ENCODE peak calls at places on chromosomes 2 and 18, in seven cellular contexts. U is brain microvascular endothelial cell; K is CD4-positive, alpha-beta T cell; M is uterus; C is Panc1; Q is HL-60; I is fibroblast of lung. O is an unnamed sample.

GRCh38 chr2:133986076-133986837 is 267.6 kb upstream of the MGAT5 start:
- DNase-seq in C (no peak), I (peak; percentile 64), M (no peak), U (peak; percentile 47), Q (no peak), K (no peak), O (no peak)

GRCh38 chr2:193518061-193518817 is 1323.5 kb upstream of the TMEFF2 start:
- DNase-seq in I (peak; percentile 93), C (no peak), U (peak; percentile 12), M (no peak), Q (no peak), K (no peak), O (no peak)

GRCh38 chr2:100610381-100610831 is 47.6 kb downstream of the PDCL3 start:
- DNase-seq in I (peak; percentile 38), M (peak; percentile 77), U (peak; percentile 75), C (peak; percentile 38), Q (no peak), K (peak; percentile 86), O (peak; percentile 60)

GRCh38 chr2:18559531-18559930 is 922 bp downstream of the RDH14 start:
- DNase-seq in U (no peak), M (no peak), K (no peak), Q (no peak), C (no peak), I (no peak), O (no peak)

GRCh38 chr18:2002178-2002577 is 569.1 kb downstream of the METTL4 start:
- DNase-seq in Q (no peak), M (no peak), K (no peak), I (no peak), U (no peak), C (no peak), O (no peak)

GRCh38 chr2:80638759-80639158 is 334.2 kb upstream of the LRRTM1 start:
- DNase-seq in U (no peak), Q (no peak), C (no peak), I (no peak), M (no peak), K (no peak), O (no peak)

GRCh38 chr2:235539773-235540172 is 45.9 kb downstream of the AGAP1 start:
- DNase-seq in M (no peak), K (no peak), Q (no peak), U (no peak), C (no peak), I (no peak), O (no peak)

GRCh38 chr2:231144896-231145295 is 20.1 kb upstream of the HTR2B start:
- DNase-seq in K (no peak), I (no peak), M (no peak), U (no peak), Q (no peak), C (no peak), O (no peak)

GRCh38 chr18:45837283-45838070 is 12.0 kb downstream of the SIGLEC15 start:
- DNase-seq in K (no peak), C (no peak), Q (peak; percentile 68), U (no peak), I (peak; percentile 58), M (no peak), O (no peak)

GRCh38 chr18:35174093-35174731 is 66.6 kb upstream of the ZNF397 start:
- DNase-seq in U (no peak), I (no peak), K (no peak), C (no peak), Q (peak; percentile 90), M (no peak), O (no peak)

GRCh38 chr2:45879936-45880335 is 228.5 kb downstream of the PRKCE start:
- DNase-seq in I (no peak), U (no peak), M (no peak), Q (no peak), K (no peak), C (no peak), O (no peak)

GRCh38 chr2:37886745-37887144 is 38.3 kb upstream of the RMDN2 start:
- DNase-seq in U (peak; percentile 60), Q (no peak), C (no peak), M (no peak), K (no peak), I (peak; percentile 99), O (no peak)

GRCh38 chr2:3403587-3404334 is 24.3 kb downstream of the TRAPPC12 start:
- DNase-seq in M (no peak), K (no peak), U (no peak), Q (no peak), I (no peak), C (no peak), O (no peak)

GRCh38 chr2:3396920-3397559 is 17.5 kb downstream of the TRAPPC12 start:
- DNase-seq in I (no peak), U (no peak), C (no peak), K (no peak), M (no peak), Q (no peak), O (no peak)

GRCh38 chr2:3399403-3399802 is 19.9 kb downstream of the TRAPPC12 start:
- DNase-seq in I (no peak), C (no peak), U (no peak), Q (no peak), K (no peak), M (no peak), O (no peak)

GRCh38 chr2:3398837-3399236 is 19.3 kb downstream of the TRAPPC12 start:
- DNase-seq in K (no peak), M (no peak), U (no peak), C (no peak), I (no peak), Q (no peak), O (no peak)

GRCh38 chr2:3399829-3400228 is 20.3 kb downstream of the TRAPPC12 start:
- DNase-seq in I (no peak), K (no peak), U (no peak), M (peak; percentile 39), C (no peak), Q (no peak), O (peak; percentile 86)
- H3K27ac ChIP-seq in I (no peak overlapping the region), K (no peak overlapping the region), U (no peak overlapping the region), M (no peak overlapping the region), C (no peak overlapping the region), Q (no peak overlapping the region), O (peak overlapping the region; percentile 51)

DNA sequence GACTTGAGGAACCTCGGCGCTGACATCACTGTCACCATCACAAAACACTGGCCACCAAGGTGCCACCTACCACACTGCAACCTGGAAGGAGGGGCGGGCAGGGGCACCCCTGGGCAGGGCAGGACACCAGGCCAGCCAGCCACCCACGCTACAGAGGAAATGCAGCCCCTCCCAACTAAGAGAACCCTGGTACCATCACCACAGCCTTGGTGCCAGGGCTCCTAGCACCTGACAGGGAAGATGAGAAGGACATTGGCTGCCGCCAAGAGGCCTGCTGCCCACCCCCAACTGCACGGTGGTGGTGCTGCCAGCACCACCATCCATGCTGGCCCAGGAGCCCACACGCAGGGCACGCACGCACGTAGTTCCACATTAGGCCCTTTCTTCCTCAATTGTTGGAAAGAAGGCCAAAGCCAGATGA is 88.7 kb downstream of the HDAC4 start:
- DNase-seq in Q (no peak), I (no peak), M (no peak), U (no peak), C (no peak), K (no peak), O (no peak)
- H3K27ac ChIP-seq in Q (no peak overlapping the region), I (no peak overlapping the region), M (peak overlapping the region; percentile 94), U (no peak overlapping the region), C (no peak overlapping the region), K (no peak overlapping the region), O (peak overlapping the region; percentile 91)

GRCh38 chr2:106849253-106849652 is 36.7 kb downstream of the ST6GAL2 start:
- DNase-seq in M (no peak), K (no peak), I (no peak), C (no peak), Q (no peak), U (no peak), O (no peak)

GRCh38 chr2:106847366-106847765 is 38.6 kb downstream of the ST6GAL2 start:
- DNase-seq in Q (no peak), M (no peak), I (peak; percentile 8), U (no peak), K (no peak), C (no peak), O (no peak)

GRCh38 chr2:106851055-106851454 is 34.9 kb downstream of the ST6GAL2 start:
- DNase-seq in U (no peak), C (no peak), K (no peak), M (no peak), I (no peak), Q (no peak), O (no peak)

GRCh38 chr2:106851475-106851874 is 34.5 kb downstream of the ST6GAL2 start:
- DNase-seq in Q (no peak), M (no peak), U (no peak), I (no peak), C (no peak), K (no peak), O (no peak)

GRCh38 chr2:106852103-106852502 is 33.9 kb downstream of the ST6GAL2 start:
- DNase-seq in I (no peak), K (no peak), M (no peak), Q (no peak), C (no peak), U (no peak), O (no peak)
- H3K27ac ChIP-seq in I (no peak overlapping the region), K (no peak overlapping the region), M (no peak overlapping the region), Q (no peak overlapping the region), C (no peak overlapping the region), U (no peak overlapping the region), O (no peak overlapping the region)

GRCh38 chr18:48164096-48164475 is 233.6 kb upstream of the SMAD2 start:
- DNase-seq in Q (no peak), K (no peak), U (no peak), M (no peak), C (no peak), I (no peak), O (no peak)
- H3K27ac ChIP-seq in Q (no peak overlapping the region), K (no peak overlapping the region), U (no peak overlapping the region), M (no peak overlapping the region), C (no peak overlapping the region), I (no peak overlapping the region), O (no peak overlapping the region)